ENCODE peak calls at places on chromosome 7, in four cellular contexts. U, X, O and J are unnamed samples.

GRCh38 chr7:108049962-108050361 is 47.0 kb upstream of the LAMB1 start:
- DNase-seq in U (no peak), X (no peak), O (no peak), J (no peak)

GRCh38 chr7:55288070-55288824 is 76.9 kb upstream of the LANCL2 start:
- DNase-seq in U (no peak), X (no peak), O (no peak), J (no peak)

GRCh38 chr7:16223963-16224707 is 197.2 kb downstream of the CRPPA start:
- DNase-seq in U (no peak), X (no peak), O (no peak), J (no peak)

GRCh38 chr7:44384586-44385383 is 59.4 kb upstream of the CAMK2B start:
- DNase-seq in U (no peak), X (no peak), O (no peak), J (no peak)

GRCh38 chr7:30613366-30614325 is 19.0 kb downstream of the GARS1 start:
- DNase-seq in U (no peak), X (no peak), O (no peak), J (no peak)

GRCh38 chr7:130996841-130997231 is 262.8 kb upstream of the KLF14 start:
- DNase-seq in U (no peak), X (peak; percentile 85), O (peak; percentile 80), J (no peak)

GRCh38 chr7:22182139-22182538 is 174.8 kb downstream of the RAPGEF5 start:
- DNase-seq in U (no peak), X (no peak), O (no peak), J (no peak)

GRCh38 chr7:91169819-91170218 is 94.4 kb upstream of the FZD1 start:
- DNase-seq in U (no peak), X (no peak), O (no peak), J (no peak)

GRCh38 chr7:111409714-111410422 is 152.4 kb downstream of the IMMP2L start:
- DNase-seq in U (no peak), X (no peak), O (no peak), J (no peak)

DNA sequence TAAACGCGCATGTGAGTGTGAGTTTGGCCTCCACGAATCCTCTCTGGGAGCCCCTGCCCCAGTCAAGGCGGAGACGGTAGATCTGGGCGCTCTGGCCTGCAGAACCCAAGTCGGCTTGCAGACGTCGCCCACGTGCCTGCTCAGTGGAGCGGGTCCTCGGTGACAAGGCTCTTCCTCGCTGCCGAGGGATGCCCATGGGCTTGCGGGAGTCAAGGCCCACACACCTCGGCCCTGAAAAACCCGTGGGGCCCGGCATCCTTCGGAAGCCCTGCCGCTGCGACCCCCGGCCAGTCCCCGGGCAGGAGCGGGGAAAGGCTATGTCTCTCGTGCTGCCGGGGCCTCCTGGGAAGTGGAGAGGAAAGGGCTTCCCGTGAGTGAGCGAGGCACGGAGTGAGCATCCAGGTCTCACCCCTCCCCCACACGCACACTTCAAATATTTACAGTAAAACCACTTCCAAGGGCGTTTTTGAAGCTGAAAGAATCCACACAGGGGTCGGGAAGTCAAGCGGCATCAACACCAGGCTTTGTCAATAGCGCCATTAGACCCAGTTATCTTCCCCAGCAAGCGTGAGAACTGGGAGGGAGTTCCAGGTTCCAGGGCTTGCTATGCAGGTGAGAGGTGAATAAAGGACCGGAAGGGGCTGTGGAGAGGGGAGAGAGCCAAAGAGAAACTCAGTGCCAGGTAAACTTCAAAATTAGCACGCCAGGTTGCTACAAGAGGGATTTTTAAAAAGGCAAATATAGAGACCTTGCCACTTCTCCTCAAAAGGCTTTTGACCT is 1.1 kb upstream of the MNX1 start:
- DNase-seq in U (peak; percentile 70), X (no peak), O (no peak), J (no peak)
- H3K27me3 ChIP-seq in U (no peaks in the 10 kb centered on the region), X (no peaks in the 10 kb centered on the region), O (no peaks in the 10 kb centered on the region), J (peaks cover 98% of the 10 kb centered on the region)

GRCh38 chr7:142553216-142553615 is 196.1 kb upstream of the PRSS1 start:
- DNase-seq in U (no peak), X (no peak), O (no peak), J (no peak)
- H3K4me1 ChIP-seq in U (no peaks in the 10 kb centered on the region), X (peaks cover 40% of the 10 kb centered on the region), O (peaks cover 14% of the 10 kb centered on the region), J (no peaks in the 10 kb centered on the region)

GRCh38 chr7:155395176-155395797 is 62.6 kb upstream of the EN2 start:
- DNase-seq in U (no peak), X (no peak), O (no peak), J (no peak)

GRCh38 chr7:155396661-155397060 is 61.3 kb upstream of the EN2 start:
- DNase-seq in U (peak; percentile 68), X (no peak), O (no peak), J (no peak)

GRCh38 chr7:155392726-155393570 is 65.0 kb upstream of the EN2 start:
- DNase-seq in U (peak; percentile 51), X (no peak), O (peak; percentile 38), J (no peak)

GRCh38 chr7:155391414-155391813 is 66.5 kb upstream of the EN2 start:
- DNase-seq in U (no peak), X (no peak), O (no peak), J (no peak)

DNA sequence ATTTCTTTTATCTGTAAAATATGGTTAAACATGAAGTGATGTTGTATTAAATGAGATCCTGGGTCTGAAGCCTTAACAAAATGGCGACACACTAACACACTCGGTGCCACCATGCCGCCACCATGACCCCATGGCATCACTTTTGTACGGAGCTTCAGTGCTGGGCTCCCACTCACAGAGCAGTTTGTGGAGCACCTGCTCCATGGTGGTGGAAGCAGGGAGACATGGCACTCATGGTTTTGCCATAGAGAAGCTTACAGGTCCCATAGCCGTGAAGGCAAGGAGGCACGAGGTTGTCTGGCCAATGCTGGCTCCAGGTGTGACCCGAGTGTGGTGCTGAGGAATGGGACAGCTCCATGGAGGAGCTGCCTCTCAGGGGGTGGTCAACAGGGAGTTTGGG is 63.5 kb upstream of the EN2 start:
- DNase-seq in U (no peak), X (no peak), O (no peak), J (no peak)
- H3K27me3 ChIP-seq in U (no peaks in the 10 kb centered on the region), X (peaks cover 3% of the 10 kb centered on the region), O (no peaks in the 10 kb centered on the region), J (peaks cover 94% of the 10 kb centered on the region)

DNA sequence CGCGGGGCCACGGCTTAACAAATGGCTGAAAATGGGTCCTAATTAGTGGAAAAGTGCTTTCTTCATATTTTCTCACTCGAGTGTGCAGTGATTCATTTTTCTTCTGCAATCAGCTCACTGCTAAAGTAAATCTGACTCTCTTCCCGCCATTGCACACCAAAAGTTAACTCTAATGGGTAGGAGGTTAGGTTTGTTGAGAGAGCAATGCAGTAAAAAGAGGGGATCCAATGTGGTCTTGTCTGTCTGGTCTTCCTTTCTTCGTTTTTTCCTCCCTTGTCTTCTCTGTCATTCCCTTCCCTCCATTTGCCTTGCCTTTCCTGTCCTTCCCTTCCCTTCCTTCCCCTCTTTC is 4.6 kb downstream of the IKZF1 start:
- DNase-seq in U (no peak), X (no peak), O (no peak), J (no peak)
- H3K4me1 ChIP-seq in U (no peaks in the 10 kb centered on the region), X (peaks cover 4% of the 10 kb centered on the region), O (no peaks in the 10 kb centered on the region), J (peaks cover 6% of the 10 kb centered on the region)

DNA sequence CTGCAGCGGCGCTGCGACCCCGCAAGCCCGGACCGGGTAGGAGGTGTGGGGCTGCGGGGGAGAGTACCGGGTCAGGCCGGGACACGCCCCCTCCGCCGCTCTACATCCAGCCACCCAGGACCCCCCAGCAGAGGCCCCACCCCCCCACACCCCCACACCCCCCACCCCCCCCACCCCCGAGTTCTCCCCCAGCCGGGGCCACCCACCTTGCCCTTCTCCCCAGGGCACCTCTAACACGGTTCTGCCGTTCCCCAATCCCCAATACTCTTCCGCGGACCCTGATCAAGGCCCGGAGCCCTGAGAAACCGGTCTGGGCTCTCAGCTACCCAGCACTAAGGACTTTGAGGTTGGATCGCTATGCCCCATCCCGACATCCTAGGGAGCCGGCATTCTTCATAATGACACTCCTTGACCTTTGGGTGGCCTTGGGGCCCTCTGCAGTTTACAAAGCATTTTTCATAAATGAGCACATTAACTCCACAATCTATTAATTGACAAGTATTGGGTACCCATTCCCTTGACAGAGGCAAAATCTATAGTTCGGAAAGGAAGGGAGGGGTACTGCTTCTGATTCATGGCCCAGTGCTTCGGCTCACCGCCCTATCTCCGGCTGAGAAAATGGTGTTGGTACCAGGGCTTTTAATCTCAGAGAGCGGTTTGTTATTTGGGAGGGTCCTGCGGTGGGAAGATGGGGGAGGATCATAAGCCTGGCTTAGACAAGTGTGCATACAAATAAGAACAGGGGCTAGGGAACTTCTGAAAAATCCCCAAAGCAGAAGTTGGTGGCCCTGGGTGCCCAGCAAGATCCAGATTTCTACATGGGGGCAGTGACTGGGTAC is 3.4 kb downstream of the IMPDH1 start:
- DNase-seq in U (no peak), X (no peak), O (no peak), J (no peak)
- H3K27me3 ChIP-seq in U (no peaks in the 10 kb centered on the region), X (no peaks in the 10 kb centered on the region), O (no peaks in the 10 kb centered on the region), J (no peaks in the 10 kb centered on the region)

GRCh38 chr7:100435401-100436304 is 644 bp downstream of the PPP1R35 start:
- DNase-seq in U (peak; percentile 82), X (peak; percentile 46), O (no peak), J (peak; percentile 29)
- H3K4me1 ChIP-seq in U (no peaks in the 10 kb centered on the region), X (peaks cover 20% of the 10 kb centered on the region), O (peaks cover 2% of the 10 kb centered on the region), J (peaks cover 57% of the 10 kb centered on the region)

GRCh38 chr7:151189038-151189437 is 2.0 kb upstream of the ASB10 start:
- DNase-seq in U (no peak), X (no peak), O (no peak), J (no peak)
- H3K27me3 ChIP-seq in U (no peaks in the 10 kb centered on the region), X (no peaks in the 10 kb centered on the region), O (no peaks in the 10 kb centered on the region), J (peaks cover 11% of the 10 kb centered on the region)